ENCODE peak calls at places on chromosomes 1 and 21, in eight cellular contexts. I is NCI-H774; V is colonic mucosa; F is NCI-H345; B is fibroblast of pulmonary artery; R is NCI-H2081; M is activated CD8-positive, alpha-beta memory T cell treated with anti-CD3 and anti-CD28 coated beads for 1 hour; Q is NCI-H1930. T is an unnamed sample.

GRCh38 chr1:111587509-111588174 is 31.9 kb upstream of the RAP1A start:
- DNase-seq in F (no peak), R (no peak), B (no peak), M (no peak), V (no peak), Q (no peak), I (no peak), T (no peak)

GRCh38 chr1:240414237-240414636 is 197.7 kb downstream of the GREM2 start:
- DNase-seq in R (no peak), B (peak), V (no peak), M (no peak), I (no peak), F (no peak), Q (no peak), T (no peak)

GRCh38 chr1:149979972-149980548 is 30.5 kb downstream of the OTUD7B start:
- DNase-seq in Q (no peak), V (peak), F (no peak), B (no peak), R (no peak), I (no peak), M (no peak), T (no peak)

GRCh38 chr1:28893403-28894102 is 20.8 kb upstream of the EPB41 start:
- DNase-seq in M (no peak), V (no peak), B (peak), Q (no peak), F (no peak), I (no peak), R (peak), T (no peak)

GRCh38 chr21:36584980-36585940 is 105.3 kb upstream of the CLDN14 start:
- DNase-seq in M (no peak), I (no peak), F (no peak), Q (no peak), R (no peak), B (no peak), V (no peak), T (no peak)

GRCh38 chr1:22741118-22741517 is 30.5 kb downstream of the EPHB2 start:
- DNase-seq in B (no peak), R (no peak), M (no peak), Q (no peak), F (no peak), I (no peak), V (no peak), T (no peak)

GRCh38 chr1:178037510-178038253 is 56.2 kb upstream of the RASAL2 start:
- DNase-seq in Q (no peak), I (no peak), M (no peak), F (no peak), R (peak), B (peak), V (peak), T (peak)

GRCh38 chr1:156929596-156930238 is 9.3 kb downstream of the LRRC71 start:
- DNase-seq in I (no peak), Q (no peak), R (no peak), B (no peak), V (no peak), F (no peak), M (no peak), T (no peak)

GRCh38 chr1:33430751-33431593 is at the start of gene PHC2:
- DNase-seq in Q (peak), I (peak), R (peak), F (peak), V (peak), B (peak), M (peak), T (peak)

GRCh38 chr1:248838357-248839167 is 538 bp downstream of the ZNF672 start:
- DNase-seq in M (peak), F (peak), B (peak), V (peak), Q (peak), R (peak), I (peak), T (peak)

GRCh38 chr1:30048905-30049304 is 674.5 kb downstream of the MATN1 start:
- DNase-seq in I (no peak), R (no peak), M (no peak), B (no peak), Q (no peak), F (no peak), V (no peak), T (no peak)

GRCh38 chr1:67747667-67748066 is 62.7 kb downstream of the GADD45A start:
- DNase-seq in R (no peak), V (peak), I (no peak), Q (no peak), M (no peak), B (peak), F (no peak), T (no peak)

GRCh38 chr1:61056674-61057439 is 25.5 kb upstream of the NFIA start:
- DNase-seq in Q (peak), F (peak), B (peak), I (peak), V (peak), M (no peak), R (peak), T (no peak)

GRCh38 chr1:151314137-151314875 is 12.9 kb downstream of the PI4KB start:
- DNase-seq in V (peak), F (no peak), I (no peak), B (peak), Q (no peak), R (no peak), M (no peak), T (no peak)

GRCh38 chr1:76833151-76833550 is 34.1 kb upstream of the ST6GALNAC5 start:
- DNase-seq in F (no peak), Q (no peak), M (no peak), R (no peak), I (no peak), B (no peak), V (no peak), T (no peak)

T was measured in GM06990.